ENCODE peak calls at places on chromosomes 4 and X, in ten cellular contexts. L is PC-3, D is GM23338, C is left lung, Y is aorta, G is lung, S is IMR-90, I is OCI-LY7, Z is small intestine, J is endothelial cell of umbilical vein. E is an unnamed sample.
A peak's percentile ranks its signal among the peaks of the same experiment; 100 is the strongest.

GRCh38 chr4:107317596-107317995 is 281.5 kb upstream of the DKK2 start:
- DNase-seq in J (no peak), S (no peak), I (no peak), Z (no peak), L (no peak), C (no peak), Y (no peak), D (no peak), G (no peak), E (peak; percentile 10)

GRCh38 chr4:65789850-65790249 is 119.6 kb upstream of the EPHA5 start:
- DNase-seq in D (no peak), J (no peak), Z (no peak), G (no peak), C (no peak), S (no peak), Y (no peak), I (no peak), L (no peak), E (no peak)

GRCh38 chr4:99943904-99944437 is 2.4 kb downstream of the DNAJB14 start:
- DNase-seq in S (no peak), I (no peak), Z (no peak), J (no peak), Y (no peak), D (no peak), L (no peak), C (no peak), G (no peak), E (no peak)

GRCh38 chr4:121199742-121200561 is 35.8 kb upstream of the TNIP3 start:
- DNase-seq in S (no peak), Y (no peak), J (no peak), Z (peak; percentile 41), C (no peak), D (no peak), G (no peak), I (no peak), L (no peak), E (no peak)

GRCh38 chrX:95628796-95629195 is 1055.8 kb upstream of the DIAPH2 start:
- DNase-seq in Z (no peak), G (no peak), I (no peak), D (no peak), C (no peak), S (no peak), L (no peak), Y (no peak), J (no peak), E (no peak)

GRCh38 chrX:51456814-51457213 is 39.6 kb downstream of the NUDT11 start:
- DNase-seq in Y (no peak), I (peak; percentile 43), S (no peak), D (peak; percentile 47), L (peak; percentile 40), Z (no peak), C (no peak), J (no peak), G (no peak), E (no peak)

GRCh38 chr4:121943941-121944340 is 7.9 kb downstream of the TRPC3 start:
- DNase-seq in L (no peak), D (peak; percentile 86), S (no peak), C (no peak), Z (no peak), Y (no peak), G (no peak), I (peak; percentile 32), J (no peak), E (no peak)

GRCh38 chrX:103629295-103630170 is 758 bp downstream of the TCEAL1 start:
- DNase-seq in D (peak; percentile 79), G (peak; percentile 59), S (peak; percentile 67), I (peak; percentile 11), Z (peak; percentile 42), L (peak; percentile 75), C (peak; percentile 83), J (peak; percentile 78), Y (peak; percentile 76), E (no peak)

GRCh38 chr4:148430847-148431246 is 11.4 kb downstream of the NR3C2 start:
- DNase-seq in J (no peak), D (no peak), C (no peak), G (no peak), Y (no peak), Z (no peak), I (no peak), S (no peak), L (no peak), E (no peak)

GRCh38 chr4:159483110-159483509 is 380.2 kb downstream of the RAPGEF2 start:
- DNase-seq in J (no peak), L (no peak), C (no peak), S (no peak), G (no peak), Y (no peak), I (no peak), D (no peak), Z (no peak), E (no peak)

GRCh38 chr4:19592391-19592790 is 659.3 kb upstream of the SLIT2 start:
- DNase-seq in I (no peak), Z (no peak), L (peak; percentile 49), J (no peak), C (no peak), S (peak; percentile 42), D (no peak), Y (no peak), G (no peak), E (no peak)

GRCh38 chr4:113183032-113183573 is 133.7 kb downstream of the ANK2 start:
- DNase-seq in C (no peak), Y (no peak), L (no peak), Z (no peak), S (no peak), G (no peak), J (no peak), D (no peak), I (no peak), E (no peak)
- H3K27ac ChIP-seq in C (no peak overlapping the region), Y (no peak overlapping the region), L (no peak overlapping the region), Z (no peak overlapping the region), S (no peak overlapping the region), G (no peak overlapping the region), J (no peak overlapping the region), D (no peak overlapping the region), I (no peak overlapping the region), E (no peak overlapping the region)

GRCh38 chrX:155871934-155872333 is 9.2 kb upstream of the VAMP7 start:
- DNase-seq in G (no peak), S (no peak), Z (no peak), I (no peak), D (no peak), L (no peak), Y (no peak), J (no peak), C (no peak), E (no peak)
- H3K27ac ChIP-seq in G (no peak overlapping the region), S (no peak overlapping the region), Z (no peak overlapping the region), I (no peak overlapping the region), D (no peak overlapping the region), L (no peak overlapping the region), Y (no peak overlapping the region), J (no peak overlapping the region), C (no peak overlapping the region), E (no peak overlapping the region)

GRCh38 chr4:48908687-48909086 is 2.1 kb upstream of the OCIAD2 start:
- DNase-seq in G (no peak), S (no peak), I (no peak), D (no peak), J (no peak), L (no peak), C (no peak), Z (no peak), Y (no peak), E (no peak)

GRCh38 chr4:48909697-48910096 is 3.1 kb upstream of the OCIAD2 start:
- DNase-seq in J (peak; percentile 93), C (no peak), S (peak; percentile 99), Z (peak; percentile 8), L (peak; percentile 94), G (peak; percentile 46), Y (peak; percentile 80), D (no peak), I (no peak), E (peak; percentile 99)

GRCh38 chr4:48907706-48908477 is 1.3 kb upstream of the OCIAD2 start:
- DNase-seq in I (no peak), J (no peak), Y (no peak), C (no peak), G (no peak), S (no peak), L (peak; percentile 35), Z (no peak), D (no peak), E (no peak)

GRCh38 chr4:48912349-48912748 is 5.8 kb upstream of the OCIAD2 start:
- DNase-seq in C (no peak), I (no peak), G (no peak), Y (no peak), L (no peak), S (no peak), Z (no peak), D (no peak), J (no peak), E (no peak)

GRCh38 chr4:48910511-48910910 is 3.9 kb upstream of the OCIAD2 start:
- DNase-seq in D (no peak), J (no peak), C (no peak), Z (no peak), I (no peak), Y (no peak), G (no peak), L (no peak), S (no peak), E (no peak)
- H3K27ac ChIP-seq in D (no peak overlapping the region), J (no peak overlapping the region), C (no peak overlapping the region), Z (no peak overlapping the region), I (no peak overlapping the region), Y (no peak overlapping the region), G (no peak overlapping the region), L (no peak overlapping the region), S (no peak overlapping the region), E (no peak overlapping the region)

GRCh38 chr4:35918491-35918977 is 325.8 kb downstream of the ARAP2 start:
- DNase-seq in D (peak; percentile 40), I (no peak), G (no peak), L (no peak), S (no peak), J (no peak), Z (no peak), Y (no peak), C (no peak), E (no peak)
- H3K27ac ChIP-seq in D (no peak overlapping the region), I (no peak overlapping the region), G (no peak overlapping the region), L (no peak overlapping the region), S (no peak overlapping the region), J (no peak overlapping the region), Z (no peak overlapping the region), Y (no peak overlapping the region), C (no peak overlapping the region), E (no peak overlapping the region)

GRCh38 chrX:40266490-40267333 is 169.0 kb upstream of the BCOR start:
- DNase-seq in Y (peak; percentile 75), C (peak; percentile 89), I (peak; percentile 62), L (peak; percentile 71), S (peak; percentile 56), J (peak; percentile 45), G (peak; percentile 66), Z (peak; percentile 54), D (peak; percentile 82), E (peak; percentile 39)
- H3K27ac ChIP-seq in Y (peak overlapping the region; percentile 87), C (peak overlapping the region; percentile 65), I (no peak overlapping the region), L (no peak overlapping the region), S (peak overlapping the region; percentile 57), J (peak overlapping the region; percentile 37), G (peak overlapping the region; percentile 43), Z (peak overlapping the region; percentile 80), D (no peak overlapping the region), E (no peak overlapping the region)